ENCODE peak calls at places on chromosomes 7 and 10, in seven cellular contexts. One of them, this sample, is unnamed.

GRCh38 chr10:18368681-18369080 is 228.5 kb downstream of the CACNB2 start:
- DNase-seq in endothelial cell: no peak
- DNase-seq in psoas muscle: no peak
- DNase-seq in neural progenitor cell: no peak
- DNase-seq in pancreas: no peak
- DNase-seq in thoracic aorta: no peak
- DNase-seq in cardiac fibroblast: peak
- DNase-seq in this sample: no peak

GRCh38 chr10:132193907-132194552 is 7.3 kb downstream of the DPYSL4 start:
- DNase-seq in endothelial cell: no peak
- DNase-seq in psoas muscle: peak
- DNase-seq in neural progenitor cell: peak
- DNase-seq in pancreas: peak
- DNase-seq in thoracic aorta: no peak
- DNase-seq in cardiac fibroblast: peak
- DNase-seq in this sample: no peak

GRCh38 chr10:84493951-84494848 is 165.8 kb downstream of the CCSER2 start:
- DNase-seq in endothelial cell: no peak
- DNase-seq in psoas muscle: no peak
- DNase-seq in neural progenitor cell: no peak
- DNase-seq in pancreas: no peak
- DNase-seq in thoracic aorta: no peak
- DNase-seq in cardiac fibroblast: peak
- DNase-seq in this sample: no peak

GRCh38 chr10:96987842-96988175 is 155.7 kb downstream of the LCOR start:
- DNase-seq in endothelial cell: no peak
- DNase-seq in psoas muscle: no peak
- DNase-seq in neural progenitor cell: no peak
- DNase-seq in pancreas: no peak
- DNase-seq in thoracic aorta: no peak
- DNase-seq in cardiac fibroblast: no peak
- DNase-seq in this sample: no peak

GRCh38 chr10:90930971-90931841 is 10.3 kb upstream of the ANKRD1 start:
- DNase-seq in endothelial cell: peak
- DNase-seq in psoas muscle: no peak
- DNase-seq in neural progenitor cell: peak
- DNase-seq in pancreas: no peak
- DNase-seq in thoracic aorta: no peak
- DNase-seq in cardiac fibroblast: peak
- DNase-seq in this sample: no peak

GRCh38 chr7:33900501-33900900 is 4.8 kb upstream of the BMPER start:
- DNase-seq in endothelial cell: no peak
- DNase-seq in psoas muscle: no peak
- DNase-seq in neural progenitor cell: no peak
- DNase-seq in pancreas: no peak
- DNase-seq in thoracic aorta: no peak
- DNase-seq in cardiac fibroblast: no peak
- DNase-seq in this sample: no peak

GRCh38 chr10:128570596-128570995 is 444.4 kb upstream of the MKI67 start:
- DNase-seq in endothelial cell: no peak
- DNase-seq in psoas muscle: no peak
- DNase-seq in neural progenitor cell: no peak
- DNase-seq in pancreas: no peak
- DNase-seq in thoracic aorta: no peak
- DNase-seq in cardiac fibroblast: no peak
- DNase-seq in this sample: no peak

GRCh38 chr10:83545901-83546391 is 593.4 kb upstream of the GHITM start:
- DNase-seq in endothelial cell: peak
- DNase-seq in psoas muscle: no peak
- DNase-seq in neural progenitor cell: peak
- DNase-seq in pancreas: no peak
- DNase-seq in thoracic aorta: no peak
- DNase-seq in cardiac fibroblast: peak
- DNase-seq in this sample: no peak

GRCh38 chr7:20744913-20745587 is 41.6 kb downstream of the SP8 start:
- DNase-seq in endothelial cell: no peak
- DNase-seq in psoas muscle: no peak
- DNase-seq in neural progenitor cell: no peak
- DNase-seq in pancreas: no peak
- DNase-seq in thoracic aorta: no peak
- DNase-seq in cardiac fibroblast: no peak
- DNase-seq in this sample: no peak

GRCh38 chr7:158816271-158816670 is 13.0 kb downstream of the ESYT2 start:
- DNase-seq in endothelial cell: no peak
- DNase-seq in psoas muscle: no peak
- DNase-seq in neural progenitor cell: no peak
- DNase-seq in pancreas: no peak
- DNase-seq in thoracic aorta: no peak
- DNase-seq in cardiac fibroblast: peak
- DNase-seq in this sample: no peak

GRCh38 chr10:113067516-113067915 is 117.5 kb downstream of the TCF7L2 start:
- DNase-seq in endothelial cell: no peak
- DNase-seq in psoas muscle: no peak
- DNase-seq in neural progenitor cell: no peak
- DNase-seq in pancreas: no peak
- DNase-seq in thoracic aorta: no peak
- DNase-seq in cardiac fibroblast: no peak
- DNase-seq in this sample: no peak

GRCh38 chr10:122240401-122240800 is 30.7 kb upstream of the BTBD16 start:
- DNase-seq in endothelial cell: no peak
- DNase-seq in psoas muscle: no peak
- DNase-seq in neural progenitor cell: no peak
- DNase-seq in pancreas: no peak
- DNase-seq in thoracic aorta: no peak
- DNase-seq in cardiac fibroblast: no peak
- DNase-seq in this sample: no peak

GRCh38 chr10:77355844-77356243 is 281.8 kb downstream of the KCNMA1 start:
- DNase-seq in endothelial cell: no peak
- DNase-seq in psoas muscle: no peak
- DNase-seq in neural progenitor cell: no peak
- DNase-seq in pancreas: no peak
- DNase-seq in thoracic aorta: no peak
- DNase-seq in cardiac fibroblast: peak
- DNase-seq in this sample: no peak

GRCh38 chr7:158722574-158723237 is 18.1 kb upstream of the NCAPG2 start:
- DNase-seq in endothelial cell: no peak
- DNase-seq in psoas muscle: no peak
- DNase-seq in neural progenitor cell: no peak
- DNase-seq in pancreas: no peak
- DNase-seq in thoracic aorta: no peak
- DNase-seq in cardiac fibroblast: no peak
- DNase-seq in this sample: no peak

GRCh38 chr10:30765611-30766010 is 136.1 kb upstream of the LYZL2 start:
- DNase-seq in endothelial cell: no peak
- DNase-seq in psoas muscle: no peak
- DNase-seq in neural progenitor cell: no peak
- DNase-seq in pancreas: no peak
- DNase-seq in thoracic aorta: no peak
- DNase-seq in cardiac fibroblast: no peak
- DNase-seq in this sample: no peak

GRCh38 chr7:16320261-16320660 is 101.1 kb downstream of the CRPPA start:
- DNase-seq in endothelial cell: no peak
- DNase-seq in psoas muscle: no peak
- DNase-seq in neural progenitor cell: no peak
- DNase-seq in pancreas: no peak
- DNase-seq in thoracic aorta: no peak
- DNase-seq in cardiac fibroblast: no peak
- DNase-seq in this sample: no peak

GRCh38 chr10:126060232-126060935 is 164.0 kb downstream of the FANK1 start:
- DNase-seq in endothelial cell: no peak
- DNase-seq in psoas muscle: peak
- DNase-seq in neural progenitor cell: no peak
- DNase-seq in pancreas: no peak
- DNase-seq in thoracic aorta: no peak
- DNase-seq in cardiac fibroblast: peak
- DNase-seq in this sample: no peak

GRCh38 chr10:102752934-102753664 is 9.4 kb downstream of the WBP1L start:
- DNase-seq in endothelial cell: no peak
- DNase-seq in psoas muscle: no peak
- DNase-seq in neural progenitor cell: peak
- DNase-seq in pancreas: no peak
- DNase-seq in thoracic aorta: no peak
- DNase-seq in cardiac fibroblast: peak
- DNase-seq in this sample: no peak

GRCh38 chr7:140212100-140212881 is 35.5 kb upstream of the KDM7A start:
- DNase-seq in endothelial cell: no peak
- DNase-seq in psoas muscle: no peak
- DNase-seq in neural progenitor cell: no peak
- DNase-seq in pancreas: no peak
- DNase-seq in thoracic aorta: no peak
- DNase-seq in cardiac fibroblast: no peak
- DNase-seq in this sample: no peak

GRCh38 chr7:2518101-2518500 is 1.5 kb upstream of the LFNG start:
- DNase-seq in endothelial cell: no peak
- DNase-seq in psoas muscle: no peak
- DNase-seq in neural progenitor cell: no peak
- DNase-seq in pancreas: no peak
- DNase-seq in thoracic aorta: no peak
- DNase-seq in cardiac fibroblast: no peak
- DNase-seq in this sample: no peak

GRCh38 chr7:151924508-151924907 is 31.7 kb upstream of the GALNTL5 start:
- DNase-seq in endothelial cell: no peak
- DNase-seq in psoas muscle: no peak
- DNase-seq in neural progenitor cell: no peak
- DNase-seq in pancreas: no peak
- DNase-seq in thoracic aorta: no peak
- DNase-seq in cardiac fibroblast: no peak
- DNase-seq in this sample: no peak

GRCh38 chr7:107924841-107925490 is 34.0 kb downstream of the DLD start:
- DNase-seq in endothelial cell: no peak
- DNase-seq in psoas muscle: no peak
- DNase-seq in neural progenitor cell: no peak
- DNase-seq in pancreas: no peak
- DNase-seq in thoracic aorta: no peak
- DNase-seq in cardiac fibroblast: no peak
- DNase-seq in this sample: no peak

GRCh38 chr7:90626011-90626410 is 29.9 kb downstream of the CDK14 start:
- DNase-seq in endothelial cell: no peak
- DNase-seq in psoas muscle: no peak
- DNase-seq in neural progenitor cell: no peak
- DNase-seq in pancreas: no peak
- DNase-seq in thoracic aorta: no peak
- DNase-seq in cardiac fibroblast: peak
- DNase-seq in this sample: no peak

GRCh38 chr7:77651544-77652162 is 44.6 kb upstream of the RSBN1L start:
- DNase-seq in endothelial cell: peak
- DNase-seq in psoas muscle: no peak
- DNase-seq in neural progenitor cell: peak
- DNase-seq in pancreas: no peak
- DNase-seq in thoracic aorta: no peak
- DNase-seq in cardiac fibroblast: peak
- DNase-seq in this sample: no peak

GRCh38 chr10:28503114-28503513 is 29.8 kb upstream of the WAC start:
- DNase-seq in endothelial cell: no peak
- DNase-seq in psoas muscle: no peak
- DNase-seq in neural progenitor cell: no peak
- DNase-seq in pancreas: no peak
- DNase-seq in thoracic aorta: no peak
- DNase-seq in cardiac fibroblast: peak
- DNase-seq in this sample: no peak

DNA sequence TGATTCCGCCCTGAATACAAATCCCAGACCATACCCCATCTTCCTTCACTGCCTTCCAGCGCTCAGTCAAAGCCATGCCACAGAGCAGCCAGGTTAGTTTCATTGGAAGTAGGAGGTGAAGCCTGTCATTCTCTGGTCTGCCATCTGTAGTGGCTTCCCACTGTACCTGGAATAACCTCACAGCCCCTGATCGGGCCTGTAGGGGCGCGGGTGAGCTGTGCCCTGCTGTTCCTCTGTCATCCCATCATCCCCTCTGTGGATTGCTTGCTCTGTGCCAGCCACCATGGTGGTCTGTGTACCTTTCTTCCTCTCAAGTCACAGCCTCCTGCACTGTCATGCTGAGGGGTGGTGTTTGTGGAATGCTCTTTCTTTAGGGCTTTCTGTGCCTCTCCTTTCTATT is 155.1 kb downstream of the ZNF22 start:
- DNase-seq in endothelial cell: no peak
- DNase-seq in psoas muscle: no peak
- DNase-seq in neural progenitor cell: peak
- DNase-seq in pancreas: no peak
- DNase-seq in thoracic aorta: no peak
- DNase-seq in cardiac fibroblast: no peak
- DNase-seq in this sample: no peak
- TF ChIP-seq CTCF in endothelial cell: no peak
- TF ChIP-seq CTCF in psoas muscle: no peak
- TF ChIP-seq CTCF in neural progenitor cell: peak
- TF ChIP-seq CTCF in pancreas: no peak
- TF ChIP-seq CTCF in thoracic aorta: no peak
- TF ChIP-seq CTCF in cardiac fibroblast: no peak
- TF ChIP-seq CTCF in this sample: no peak

DNA sequence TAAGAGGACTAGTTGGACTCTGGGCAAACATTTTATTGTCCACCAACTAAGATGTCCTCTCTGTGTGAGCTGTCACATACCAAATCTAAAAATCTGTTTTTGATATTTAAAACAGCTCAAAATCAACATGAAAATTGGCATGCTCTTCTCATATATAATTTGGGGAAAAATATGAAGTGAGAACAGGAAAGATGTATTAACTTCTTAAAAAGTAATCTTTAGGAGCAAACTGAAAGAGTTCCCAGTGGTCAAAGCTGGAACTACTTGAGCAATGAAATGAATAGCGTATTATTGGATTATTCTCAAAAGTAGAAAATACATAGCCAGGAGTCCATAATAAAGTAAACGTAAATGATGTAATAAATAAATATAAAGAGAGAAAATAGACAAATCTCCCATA is 147.2 kb downstream of the DYNC1I1 start:
- DNase-seq in endothelial cell: no peak
- DNase-seq in psoas muscle: no peak
- DNase-seq in neural progenitor cell: no peak
- DNase-seq in pancreas: no peak
- DNase-seq in thoracic aorta: no peak
- DNase-seq in cardiac fibroblast: no peak
- DNase-seq in this sample: no peak
- TF ChIP-seq CTCF in endothelial cell: peak
- TF ChIP-seq CTCF in psoas muscle: no peak
- TF ChIP-seq CTCF in neural progenitor cell: peak
- TF ChIP-seq CTCF in pancreas: no peak
- TF ChIP-seq CTCF in thoracic aorta: no peak
- TF ChIP-seq CTCF in cardiac fibroblast: peak
- TF ChIP-seq CTCF in this sample: no peak

DNA sequence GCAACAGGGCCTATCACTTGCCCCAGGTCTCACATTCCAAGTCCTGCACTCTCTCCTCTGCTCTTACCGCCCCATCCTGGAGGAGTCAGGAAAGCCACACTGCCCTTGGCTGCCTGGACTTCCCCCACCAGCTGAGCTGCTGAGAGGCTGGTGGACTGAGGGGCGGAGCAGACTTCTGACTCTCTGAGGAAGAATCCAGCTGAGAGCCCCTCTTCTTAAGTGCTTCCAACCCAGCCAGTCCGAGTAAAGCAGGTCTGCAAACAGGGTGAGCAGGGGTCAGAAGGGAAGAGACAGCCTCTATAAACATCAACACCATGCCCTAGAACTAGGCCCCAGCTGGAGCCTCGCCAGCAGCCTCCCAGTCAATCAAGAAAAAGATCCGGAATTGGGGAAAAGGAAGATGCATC is 92.4 kb upstream of the TMEM72 start:
- DNase-seq in endothelial cell: no peak
- DNase-seq in psoas muscle: no peak
- DNase-seq in neural progenitor cell: peak
- DNase-seq in pancreas: no peak
- DNase-seq in thoracic aorta: no peak
- DNase-seq in cardiac fibroblast: no peak
- DNase-seq in this sample: no peak
- TF ChIP-seq CTCF in endothelial cell: no peak
- TF ChIP-seq CTCF in psoas muscle: no peak
- TF ChIP-seq CTCF in neural progenitor cell: no peak
- TF ChIP-seq CTCF in pancreas: no peak
- TF ChIP-seq CTCF in thoracic aorta: no peak
- TF ChIP-seq CTCF in cardiac fibroblast: no peak
- TF ChIP-seq CTCF in this sample: no peak

GRCh38 chr7:65477326-65477725 is 103.7 kb downstream of the ZNF92 start:
- DNase-seq in endothelial cell: peak
- DNase-seq in psoas muscle: no peak
- DNase-seq in neural progenitor cell: peak
- DNase-seq in pancreas: no peak
- DNase-seq in thoracic aorta: no peak
- DNase-seq in cardiac fibroblast: peak
- DNase-seq in this sample: no peak
- TF ChIP-seq CTCF in endothelial cell: peak
- TF ChIP-seq CTCF in psoas muscle: no peak
- TF ChIP-seq CTCF in neural progenitor cell: peak
- TF ChIP-seq CTCF in pancreas: no peak
- TF ChIP-seq CTCF in thoracic aorta: no peak
- TF ChIP-seq CTCF in cardiac fibroblast: peak
- TF ChIP-seq CTCF in this sample: no peak